ENCODE peak calls at places on chromosomes 16 and 17, in ten cellular contexts. A is heart left ventricle, I is colonic mucosa, K is iPS DF 6.9, T is ascending aorta, Q is adipocyte, B is uterus, D is right atrium auricular region, C is fibroblast of lung, R is A549. Z is an unnamed sample.

GRCh38 chr17:1150863-1151685 is 28.7 kb downstream of the ABR start:
- DNase-seq in B (no peak), T (no peak), Q (no peak), C (no peak), D (no peak), K (no peak), R (no peak), I (no peak), A (no peak), Z (no peak)

GRCh38 chr17:39404542-39405378 is 3.3 kb upstream of the FBXL20 start:
- DNase-seq in B (no peak), C (peak; percentile 87), K (no peak), R (peak; percentile 67), I (no peak), Q (peak; percentile 81), D (no peak), T (no peak), A (no peak), Z (peak; percentile 51)

GRCh38 chr17:14715531-14715930 is 414.6 kb downstream of the HS3ST3B1 start:
- DNase-seq in K (no peak), B (no peak), A (no peak), C (peak; percentile 13), I (no peak), T (no peak), R (no peak), D (no peak), Q (no peak), Z (no peak)

GRCh38 chr17:34361478-34362061 is 1.5 kb downstream of the CCL1 start:
- DNase-seq in B (peak; percentile 90), D (peak; percentile 88), R (peak; percentile 91), T (peak; percentile 92), Q (peak; percentile 95), K (peak; percentile 93), A (peak; percentile 91), I (peak; percentile 92), C (peak; percentile 84), Z (peak; percentile 64)

GRCh38 chr16:79628501-79628975 is 28.0 kb upstream of the MAF start:
- DNase-seq in A (no peak), B (no peak), C (peak; percentile 78), T (no peak), I (no peak), D (no peak), K (no peak), R (no peak), Q (no peak), Z (peak; percentile 58)

GRCh38 chr17:58166682-58167081 is at the start of gene OR4D2:
- DNase-seq in B (no peak), T (no peak), D (no peak), K (no peak), C (no peak), Q (no peak), I (no peak), R (no peak), A (no peak), Z (no peak)

GRCh38 chr17:81348097-81349055 is 46.9 kb upstream of the BAHCC1 start:
- DNase-seq in D (no peak), I (peak; percentile 82), Q (no peak), K (no peak), A (no peak), R (no peak), B (no peak), T (no peak), C (no peak), Z (no peak)

GRCh38 chr16:66478733-66479511 is 51.8 kb downstream of the BEAN1 start:
- DNase-seq in T (peak; percentile 84), Q (peak; percentile 67), C (peak; percentile 48), K (peak; percentile 79), R (peak; percentile 81), I (peak; percentile 83), A (peak; percentile 84), B (peak; percentile 58), D (peak; percentile 78), Z (peak; percentile 44)

GRCh38 chr16:13660807-13661206 is 259.1 kb upstream of the ERCC4 start:
- DNase-seq in A (no peak), D (no peak), R (peak; percentile 15), T (no peak), I (no peak), Q (no peak), K (no peak), B (no peak), C (no peak), Z (no peak)

GRCh38 chr17:61500287-61500686 is 48.1 kb downstream of the TBX4 start:
- DNase-seq in Q (no peak), I (no peak), B (no peak), K (no peak), A (no peak), D (no peak), R (no peak), T (no peak), C (no peak), Z (no peak)

GRCh38 chr16:83813818-83814653 is 6.3 kb downstream of the HSBP1 start:
- DNase-seq in I (no peak), T (no peak), A (no peak), R (peak; percentile 40), Q (peak; percentile 79), D (peak; percentile 53), K (no peak), C (peak; percentile 68), B (peak; percentile 45), Z (peak; percentile 61)

GRCh38 chr17:64658931-64659330 is 3.2 kb downstream of the SMURF2 start:
- DNase-seq in I (no peak), A (no peak), C (peak; percentile 77), Q (peak; percentile 49), R (peak; percentile 39), T (no peak), D (no peak), K (no peak), B (no peak), Z (peak; percentile 44)

GRCh38 chr17:55794681-55795080 is 43.8 kb downstream of the PCTP start:
- DNase-seq in B (no peak), Q (no peak), T (no peak), K (no peak), D (no peak), A (no peak), I (no peak), C (no peak), R (no peak), Z (peak; percentile 90)

GRCh38 chr17:81867123-81867951 is 3.8 kb downstream of the ARHGDIA start:
- DNase-seq in T (no peak), D (no peak), K (no peak), A (no peak), I (peak; percentile 69), R (peak; percentile 83), B (no peak), C (peak; percentile 61), Q (peak; percentile 51), Z (peak; percentile 46)

GRCh38 chr16:4862639-4863038 is 15.4 kb downstream of the UBN1 start:
- DNase-seq in C (no peak), Q (no peak), A (no peak), T (peak; percentile 56), D (no peak), I (no peak), K (no peak), R (no peak), B (no peak), Z (no peak)

GRCh38 chr16:50474138-50474537 is 74.1 kb upstream of the NKD1 start:
- DNase-seq in B (no peak), C (no peak), I (no peak), T (no peak), Q (no peak), D (no peak), R (no peak), K (no peak), A (no peak), Z (no peak)

GRCh38 chr17:7323731-7324437 is 5.3 kb downstream of the NEURL4 start:
- DNase-seq in A (no peak), R (peak; percentile 53), D (no peak), C (peak; percentile 30), I (peak; percentile 53), Q (peak; percentile 59), K (no peak), B (peak; percentile 58), T (peak; percentile 73), Z (peak; percentile 48)

GRCh38 chr16:52925143-52925542 is 127.6 kb downstream of the CHD9NB start:
- DNase-seq in I (no peak), A (no peak), T (no peak), D (no peak), R (no peak), B (no peak), C (no peak), Q (no peak), K (no peak), Z (no peak)

DNA sequence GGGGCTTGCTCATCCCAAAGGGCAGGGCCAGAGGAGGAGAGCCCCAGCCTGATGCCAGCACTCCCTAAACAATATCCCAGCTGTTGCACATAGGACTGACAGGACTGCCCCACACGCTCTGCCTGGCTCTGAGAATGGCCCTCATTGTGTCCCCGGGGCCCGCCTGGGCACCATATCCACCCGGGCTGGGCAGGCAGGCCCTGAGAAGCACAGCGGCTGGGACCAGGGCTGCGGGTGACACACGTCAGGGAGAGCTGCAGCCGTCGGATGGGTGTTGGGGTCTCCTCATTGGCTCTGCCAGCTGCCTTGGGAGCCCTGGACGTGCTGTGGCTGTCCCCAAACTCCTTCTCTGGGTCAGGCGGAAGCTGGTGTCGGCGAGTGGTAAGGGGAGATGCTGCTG is 4.2 kb downstream of the BCAR1 start:
- DNase-seq in A (no peak), B (no peak), R (no peak), D (no peak), T (no peak), Q (no peak), K (no peak), C (no peak), I (no peak), Z (no peak)
- H3K4me1 ChIP-seq in A (peaks cover 86% of the 10 kb centered on the region), B (peaks cover 18% of the 10 kb centered on the region), R (peaks cover 75% of the 10 kb centered on the region), D (no peaks in the 10 kb centered on the region), T (peaks cover 78% of the 10 kb centered on the region), Q (peaks cover 76% of the 10 kb centered on the region), K (peaks cover 24% of the 10 kb centered on the region), C (peaks cover 66% of the 10 kb centered on the region), I (peaks cover 50% of the 10 kb centered on the region), Z (peaks cover 83% of the 10 kb centered on the region)

DNA sequence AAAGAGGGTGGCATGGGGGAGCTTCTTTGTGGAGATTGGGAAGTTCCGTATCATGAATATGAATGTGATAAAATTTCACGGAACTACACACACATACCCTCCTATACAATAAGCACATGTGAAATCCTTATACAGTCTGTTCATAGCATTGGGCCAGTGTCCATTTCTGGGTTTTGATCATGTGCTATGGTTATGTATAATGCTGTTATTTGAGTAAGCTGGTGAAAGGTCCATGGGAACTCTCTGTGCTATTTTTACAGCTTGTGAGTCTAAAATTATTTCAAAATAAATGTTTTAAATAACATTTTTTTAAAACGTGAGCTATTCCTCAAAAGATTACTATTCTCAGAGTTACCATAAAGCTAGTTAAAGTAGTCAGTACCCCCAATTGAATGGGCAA is 205.2 kb upstream of the CACNG5 start:
- DNase-seq in K (no peak), C (no peak), D (no peak), T (no peak), I (no peak), A (no peak), R (no peak), B (no peak), Q (no peak), Z (no peak)
- H3K4me1 ChIP-seq in K (no peaks in the 10 kb centered on the region), C (peaks cover 7% of the 10 kb centered on the region), D (no peaks in the 10 kb centered on the region), T (no peaks in the 10 kb centered on the region), I (no peaks in the 10 kb centered on the region), A (no peaks in the 10 kb centered on the region), R (peaks cover 4% of the 10 kb centered on the region), B (no peaks in the 10 kb centered on the region), Q (peaks cover 29% of the 10 kb centered on the region), Z (no peaks in the 10 kb centered on the region)

GRCh38 chr17:17182601-17183136 is 23.5 kb downstream of the PLD6 start:
- DNase-seq in B (no peak), R (no peak), A (no peak), I (no peak), Q (no peak), T (no peak), D (no peak), C (no peak), K (no peak), Z (no peak)
- H3K4me1 ChIP-seq in B (no peaks in the 10 kb centered on the region), R (peaks cover 4% of the 10 kb centered on the region), A (peaks cover 69% of the 10 kb centered on the region), I (no peaks in the 10 kb centered on the region), Q (peaks cover 9% of the 10 kb centered on the region), T (peaks cover 9% of the 10 kb centered on the region), D (no peaks in the 10 kb centered on the region), C (peaks cover 4% of the 10 kb centered on the region), K (no peaks in the 10 kb centered on the region), Z (peaks cover 26% of the 10 kb centered on the region)

GRCh38 chr16:27544671-27545070 is 5.0 kb downstream of the GTF3C1 start:
- DNase-seq in T (no peak), D (no peak), Q (no peak), R (no peak), C (no peak), B (no peak), K (no peak), A (no peak), I (no peak), Z (no peak)
- H3K4me1 ChIP-seq in T (peaks cover 13% of the 10 kb centered on the region), D (no peaks in the 10 kb centered on the region), Q (peaks cover 27% of the 10 kb centered on the region), R (peaks cover 21% of the 10 kb centered on the region), C (peaks cover 4% of the 10 kb centered on the region), B (peaks cover 3% of the 10 kb centered on the region), K (no peaks in the 10 kb centered on the region), A (peaks cover 26% of the 10 kb centered on the region), I (peaks cover 8% of the 10 kb centered on the region), Z (peaks cover 25% of the 10 kb centered on the region)

Z was measured in SJSA1.